ENCODE peak calls at places on chromosome 14, in five cellular contexts. One of them, this sample, is unnamed.
A peak's percentile ranks its signal among the peaks of the same experiment; 100 is the strongest.

GRCh38 chr14:36363704-36364103 is 43.3 kb upstream of the MBIP start:
- DNase-seq in colonic mucosa: no peak
- DNase-seq in mucosa of descending colon: no peak
- DNase-seq in CD8-positive, alpha-beta T cell: no peak
- DNase-seq in CD4-positive, CD25-positive, alpha-beta regulatory T cell: no peak
- DNase-seq in this sample: no peak

GRCh38 chr14:75604979-75605825 is 26.8 kb downstream of the FLVCR2 start:
- DNase-seq in colonic mucosa: no peak
- DNase-seq in mucosa of descending colon: no peak
- DNase-seq in CD8-positive, alpha-beta T cell: no peak
- DNase-seq in CD4-positive, CD25-positive, alpha-beta regulatory T cell: no peak
- DNase-seq in this sample: no peak

GRCh38 chr14:75283162-75283883 is 4.7 kb downstream of the FOS start:
- DNase-seq in colonic mucosa: peak; percentile 74
- DNase-seq in mucosa of descending colon: no peak
- DNase-seq in CD8-positive, alpha-beta T cell: peak; percentile 51
- DNase-seq in CD4-positive, CD25-positive, alpha-beta regulatory T cell: no peak
- DNase-seq in this sample: no peak

GRCh38 chr14:87698496-87698895 is 294.5 kb downstream of the GALC start:
- DNase-seq in colonic mucosa: no peak
- DNase-seq in mucosa of descending colon: no peak
- DNase-seq in CD8-positive, alpha-beta T cell: no peak
- DNase-seq in CD4-positive, CD25-positive, alpha-beta regulatory T cell: no peak
- DNase-seq in this sample: no peak

GRCh38 chr14:61568572-61569011 is 126.7 kb upstream of the HIF1A start:
- DNase-seq in colonic mucosa: peak; percentile 62
- DNase-seq in mucosa of descending colon: peak; percentile 74
- DNase-seq in CD8-positive, alpha-beta T cell: peak; percentile 77
- DNase-seq in CD4-positive, CD25-positive, alpha-beta regulatory T cell: peak; percentile 48
- DNase-seq in this sample: peak; percentile 91

GRCh38 chr14:104970231-104971068 is 7.7 kb downstream of the AHNAK2 start:
- DNase-seq in colonic mucosa: peak; percentile 61
- DNase-seq in mucosa of descending colon: peak; percentile 58
- DNase-seq in CD8-positive, alpha-beta T cell: no peak
- DNase-seq in CD4-positive, CD25-positive, alpha-beta regulatory T cell: no peak
- DNase-seq in this sample: no peak

GRCh38 chr14:61498811-61499210 is 177.4 kb downstream of the PRKCH start:
- DNase-seq in colonic mucosa: no peak
- DNase-seq in mucosa of descending colon: no peak
- DNase-seq in CD8-positive, alpha-beta T cell: no peak
- DNase-seq in CD4-positive, CD25-positive, alpha-beta regulatory T cell: no peak
- DNase-seq in this sample: no peak

GRCh38 chr14:61101803-61102548 is 120.9 kb downstream of the SLC38A6 start:
- DNase-seq in colonic mucosa: no peak
- DNase-seq in mucosa of descending colon: no peak
- DNase-seq in CD8-positive, alpha-beta T cell: no peak
- DNase-seq in CD4-positive, CD25-positive, alpha-beta regulatory T cell: no peak
- DNase-seq in this sample: no peak

GRCh38 chr14:24263848-24264247 is 871 bp upstream of the TGM1 start:
- DNase-seq in colonic mucosa: no peak
- DNase-seq in mucosa of descending colon: peak; percentile 3
- DNase-seq in CD8-positive, alpha-beta T cell: no peak
- DNase-seq in CD4-positive, CD25-positive, alpha-beta regulatory T cell: no peak
- DNase-seq in this sample: no peak

GRCh38 chr14:35932659-35933159 is 106.6 kb downstream of the BRMS1L start:
- DNase-seq in colonic mucosa: no peak
- DNase-seq in mucosa of descending colon: no peak
- DNase-seq in CD8-positive, alpha-beta T cell: peak; percentile 28
- DNase-seq in CD4-positive, CD25-positive, alpha-beta regulatory T cell: peak; percentile 43
- DNase-seq in this sample: peak; percentile 23

GRCh38 chr14:75046275-75046674 is 5.0 kb downstream of the MLH3 start:
- DNase-seq in colonic mucosa: no peak
- DNase-seq in mucosa of descending colon: no peak
- DNase-seq in CD8-positive, alpha-beta T cell: no peak
- DNase-seq in CD4-positive, CD25-positive, alpha-beta regulatory T cell: no peak
- DNase-seq in this sample: no peak

GRCh38 chr14:69151458-69152180 is 1.3 kb downstream of the DCAF5 start:
- DNase-seq in colonic mucosa: peak; percentile 76
- DNase-seq in mucosa of descending colon: peak; percentile 86
- DNase-seq in CD8-positive, alpha-beta T cell: peak; percentile 78
- DNase-seq in CD4-positive, CD25-positive, alpha-beta regulatory T cell: peak; percentile 71
- DNase-seq in this sample: peak; percentile 89

GRCh38 chr14:90726656-90727055 is 89.6 kb downstream of the TTC7B start:
- DNase-seq in colonic mucosa: peak; percentile 80
- DNase-seq in mucosa of descending colon: peak; percentile 81
- DNase-seq in CD8-positive, alpha-beta T cell: no peak
- DNase-seq in CD4-positive, CD25-positive, alpha-beta regulatory T cell: no peak
- DNase-seq in this sample: no peak

GRCh38 chr14:88985654-88986053 is 161.2 kb downstream of the TTC8 start:
- DNase-seq in colonic mucosa: no peak
- DNase-seq in mucosa of descending colon: no peak
- DNase-seq in CD8-positive, alpha-beta T cell: no peak
- DNase-seq in CD4-positive, CD25-positive, alpha-beta regulatory T cell: no peak
- DNase-seq in this sample: no peak

GRCh38 chr14:105737504-105738246 is 211.3 kb downstream of the TMEM121 start:
- DNase-seq in colonic mucosa: no peak
- DNase-seq in mucosa of descending colon: no peak
- DNase-seq in CD8-positive, alpha-beta T cell: no peak
- DNase-seq in CD4-positive, CD25-positive, alpha-beta regulatory T cell: no peak
- DNase-seq in this sample: peak; percentile 55

GRCh38 chr14:61749264-61749663 is 13.0 kb upstream of the SNAPC1 start:
- DNase-seq in colonic mucosa: no peak
- DNase-seq in mucosa of descending colon: no peak
- DNase-seq in CD8-positive, alpha-beta T cell: no peak
- DNase-seq in CD4-positive, CD25-positive, alpha-beta regulatory T cell: no peak
- DNase-seq in this sample: no peak

DNA sequence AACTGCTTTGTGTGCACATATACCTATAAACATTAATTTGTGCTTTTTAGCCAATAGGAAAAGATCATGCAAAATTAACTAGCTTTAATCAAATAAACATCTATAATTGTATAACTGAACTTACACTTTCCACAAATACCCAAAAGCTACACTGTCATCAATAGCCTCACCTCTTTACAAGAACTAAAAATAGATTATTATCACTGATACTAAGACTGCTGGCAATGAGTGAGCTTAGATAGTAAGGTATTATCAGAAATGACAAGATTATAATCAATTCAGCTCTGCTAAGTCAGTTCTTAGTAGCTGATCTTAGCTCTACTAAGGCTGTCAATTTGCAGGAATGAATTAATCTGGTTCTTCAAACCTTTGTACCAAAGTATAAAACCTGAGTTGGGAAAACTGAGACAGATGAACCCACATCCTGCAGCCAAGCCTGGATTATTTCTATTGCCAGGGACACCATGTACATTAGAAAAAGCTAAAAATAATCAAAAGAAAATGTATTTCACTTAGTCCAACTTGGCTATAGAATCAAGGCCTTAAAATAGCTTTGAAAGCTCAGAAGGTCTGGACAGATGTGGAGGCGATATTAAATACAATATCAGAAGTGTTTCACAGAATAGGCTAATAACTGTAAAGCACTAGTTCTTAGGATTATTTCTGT is 5.2 kb downstream of the FKBP3 start:
- DNase-seq in colonic mucosa: no peak
- DNase-seq in mucosa of descending colon: no peak
- DNase-seq in CD8-positive, alpha-beta T cell: no peak
- DNase-seq in CD4-positive, CD25-positive, alpha-beta regulatory T cell: no peak
- DNase-seq in this sample: no peak
- H3K36me3 ChIP-seq in colonic mucosa: no peaks in the 10 kb centered on the region
- H3K36me3 ChIP-seq in mucosa of descending colon: no peaks in the 10 kb centered on the region
- H3K36me3 ChIP-seq in CD8-positive, alpha-beta T cell: no peaks in the 10 kb centered on the region
- H3K36me3 ChIP-seq in CD4-positive, CD25-positive, alpha-beta regulatory T cell: peaks cover 9% of the 10 kb centered on the region
- H3K36me3 ChIP-seq in this sample: peaks cover 4% of the 10 kb centered on the region

GRCh38 chr14:94942601-94943000 is 172.7 kb upstream of the GSC start:
- DNase-seq in colonic mucosa: no peak
- DNase-seq in mucosa of descending colon: no peak
- DNase-seq in CD8-positive, alpha-beta T cell: no peak
- DNase-seq in CD4-positive, CD25-positive, alpha-beta regulatory T cell: no peak
- DNase-seq in this sample: no peak

GRCh38 chr14:94945615-94946014 is 175.7 kb upstream of the GSC start:
- DNase-seq in colonic mucosa: no peak
- DNase-seq in mucosa of descending colon: no peak
- DNase-seq in CD8-positive, alpha-beta T cell: peak; percentile 68
- DNase-seq in CD4-positive, CD25-positive, alpha-beta regulatory T cell: peak; percentile 43
- DNase-seq in this sample: no peak

GRCh38 chr14:94944636-94945258 is 174.8 kb upstream of the GSC start:
- DNase-seq in colonic mucosa: no peak
- DNase-seq in mucosa of descending colon: no peak
- DNase-seq in CD8-positive, alpha-beta T cell: no peak
- DNase-seq in CD4-positive, CD25-positive, alpha-beta regulatory T cell: no peak
- DNase-seq in this sample: no peak

GRCh38 chr14:94941311-94941710 is 171.4 kb upstream of the GSC start:
- DNase-seq in colonic mucosa: no peak
- DNase-seq in mucosa of descending colon: no peak
- DNase-seq in CD8-positive, alpha-beta T cell: no peak
- DNase-seq in CD4-positive, CD25-positive, alpha-beta regulatory T cell: no peak
- DNase-seq in this sample: no peak

DNA sequence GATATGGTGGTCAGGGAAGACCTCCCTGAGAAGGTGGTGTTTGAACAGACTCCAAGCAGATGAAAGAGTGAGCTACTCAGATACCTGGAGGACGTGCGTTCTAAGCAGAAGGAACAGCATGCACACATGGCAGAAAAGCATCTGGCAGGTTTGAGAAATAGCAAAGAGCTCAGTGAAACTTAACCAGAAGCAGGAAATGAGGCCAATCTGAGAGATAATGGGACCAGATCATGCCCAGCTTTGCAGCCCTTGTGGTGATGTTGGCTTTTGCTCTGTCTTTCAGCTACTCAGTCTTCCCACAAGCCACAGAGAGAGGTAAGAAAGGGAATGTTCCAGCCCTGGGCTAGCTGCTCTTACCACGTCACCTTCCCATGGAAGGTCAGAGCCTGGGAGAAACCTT is 176.3 kb upstream of the GSC start:
- DNase-seq in colonic mucosa: no peak
- DNase-seq in mucosa of descending colon: no peak
- DNase-seq in CD8-positive, alpha-beta T cell: peak; percentile 26
- DNase-seq in CD4-positive, CD25-positive, alpha-beta regulatory T cell: peak; percentile 15
- DNase-seq in this sample: no peak
- H3K36me3 ChIP-seq in colonic mucosa: no peaks in the 10 kb centered on the region
- H3K36me3 ChIP-seq in mucosa of descending colon: no peaks in the 10 kb centered on the region
- H3K36me3 ChIP-seq in CD8-positive, alpha-beta T cell: no peaks in the 10 kb centered on the region
- H3K36me3 ChIP-seq in CD4-positive, CD25-positive, alpha-beta regulatory T cell: no peaks in the 10 kb centered on the region
- H3K36me3 ChIP-seq in this sample: no peaks in the 10 kb centered on the region

GRCh38 chr14:100102156-100102785 is 37.0 kb downstream of the EVL start:
- DNase-seq in colonic mucosa: no peak
- DNase-seq in mucosa of descending colon: no peak
- DNase-seq in CD8-positive, alpha-beta T cell: no peak
- DNase-seq in CD4-positive, CD25-positive, alpha-beta regulatory T cell: no peak
- DNase-seq in this sample: no peak
- H3K36me3 ChIP-seq in colonic mucosa: no peaks in the 10 kb centered on the region
- H3K36me3 ChIP-seq in mucosa of descending colon: no peaks in the 10 kb centered on the region
- H3K36me3 ChIP-seq in CD8-positive, alpha-beta T cell: peaks cover 66% of the 10 kb centered on the region
- H3K36me3 ChIP-seq in CD4-positive, CD25-positive, alpha-beta regulatory T cell: peaks cover 91% of the 10 kb centered on the region
- H3K36me3 ChIP-seq in this sample: peaks cover 49% of the 10 kb centered on the region

GRCh38 chr14:103006991-103007520 is 50.3 kb downstream of the CDC42BPB start:
- DNase-seq in colonic mucosa: no peak
- DNase-seq in mucosa of descending colon: no peak
- DNase-seq in CD8-positive, alpha-beta T cell: no peak
- DNase-seq in CD4-positive, CD25-positive, alpha-beta regulatory T cell: no peak
- DNase-seq in this sample: no peak

GRCh38 chr14:103007555-103007954 is 49.8 kb downstream of the CDC42BPB start:
- DNase-seq in colonic mucosa: no peak
- DNase-seq in mucosa of descending colon: no peak
- DNase-seq in CD8-positive, alpha-beta T cell: no peak
- DNase-seq in CD4-positive, CD25-positive, alpha-beta regulatory T cell: no peak
- DNase-seq in this sample: no peak

GRCh38 chr14:103008768-103009342 is 48.5 kb downstream of the CDC42BPB start:
- DNase-seq in colonic mucosa: no peak
- DNase-seq in mucosa of descending colon: no peak
- DNase-seq in CD8-positive, alpha-beta T cell: no peak
- DNase-seq in CD4-positive, CD25-positive, alpha-beta regulatory T cell: no peak
- DNase-seq in this sample: no peak

GRCh38 chr14:103006106-103006505 is 51.2 kb downstream of the CDC42BPB start:
- DNase-seq in colonic mucosa: no peak
- DNase-seq in mucosa of descending colon: no peak
- DNase-seq in CD8-positive, alpha-beta T cell: no peak
- DNase-seq in CD4-positive, CD25-positive, alpha-beta regulatory T cell: no peak
- DNase-seq in this sample: no peak

GRCh38 chr14:103008126-103008525 is 49.2 kb downstream of the CDC42BPB start:
- DNase-seq in colonic mucosa: no peak
- DNase-seq in mucosa of descending colon: no peak
- DNase-seq in CD8-positive, alpha-beta T cell: no peak
- DNase-seq in CD4-positive, CD25-positive, alpha-beta regulatory T cell: no peak
- DNase-seq in this sample: no peak
- H3K36me3 ChIP-seq in colonic mucosa: no peaks in the 10 kb centered on the region
- H3K36me3 ChIP-seq in mucosa of descending colon: no peaks in the 10 kb centered on the region
- H3K36me3 ChIP-seq in CD8-positive, alpha-beta T cell: no peaks in the 10 kb centered on the region
- H3K36me3 ChIP-seq in CD4-positive, CD25-positive, alpha-beta regulatory T cell: no peaks in the 10 kb centered on the region
- H3K36me3 ChIP-seq in this sample: no peaks in the 10 kb centered on the region

DNA sequence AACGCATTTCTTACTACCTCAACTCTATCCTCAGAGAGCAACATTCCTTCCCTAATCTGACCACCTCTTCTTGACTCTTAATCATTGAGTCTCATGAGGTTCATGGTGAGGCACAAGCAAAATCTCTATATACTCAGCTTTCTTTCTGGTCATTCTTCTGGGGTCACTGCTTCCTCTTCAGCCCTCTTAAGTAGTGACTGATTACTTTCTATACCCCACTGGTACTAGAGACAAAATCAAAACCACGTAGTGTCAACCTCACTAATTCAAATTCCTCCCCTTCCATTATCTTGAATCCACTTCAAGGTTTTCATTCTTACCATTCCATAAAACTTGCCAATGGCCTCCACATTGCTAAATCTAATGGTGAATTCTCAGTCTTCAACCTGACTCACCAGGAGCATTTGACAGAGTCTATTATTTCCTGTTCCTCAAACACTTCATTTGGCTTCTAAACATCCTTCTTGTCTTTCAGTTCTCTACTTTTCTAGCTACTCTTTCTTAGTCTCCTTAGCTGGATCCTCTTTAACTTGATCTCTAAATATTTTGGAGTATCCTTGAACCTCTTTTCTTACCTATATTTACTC is 6.8 kb downstream of the WDHD1 start:
- DNase-seq in colonic mucosa: no peak
- DNase-seq in mucosa of descending colon: no peak
- DNase-seq in CD8-positive, alpha-beta T cell: no peak
- DNase-seq in CD4-positive, CD25-positive, alpha-beta regulatory T cell: no peak
- DNase-seq in this sample: no peak
- H3K36me3 ChIP-seq in colonic mucosa: no peaks in the 10 kb centered on the region
- H3K36me3 ChIP-seq in mucosa of descending colon: no peaks in the 10 kb centered on the region
- H3K36me3 ChIP-seq in CD8-positive, alpha-beta T cell: no peaks in the 10 kb centered on the region
- H3K36me3 ChIP-seq in CD4-positive, CD25-positive, alpha-beta regulatory T cell: no peaks in the 10 kb centered on the region
- H3K36me3 ChIP-seq in this sample: peaks cover 1% of the 10 kb centered on the region

GRCh38 chr14:72946491-72946890 is 20.2 kb downstream of the DCAF4 start:
- DNase-seq in colonic mucosa: no peak
- DNase-seq in mucosa of descending colon: no peak
- DNase-seq in CD8-positive, alpha-beta T cell: no peak
- DNase-seq in CD4-positive, CD25-positive, alpha-beta regulatory T cell: no peak
- DNase-seq in this sample: no peak
- H3K36me3 ChIP-seq in colonic mucosa: no peaks in the 10 kb centered on the region
- H3K36me3 ChIP-seq in mucosa of descending colon: no peaks in the 10 kb centered on the region
- H3K36me3 ChIP-seq in CD8-positive, alpha-beta T cell: peaks cover 14% of the 10 kb centered on the region
- H3K36me3 ChIP-seq in CD4-positive, CD25-positive, alpha-beta regulatory T cell: peaks cover 44% of the 10 kb centered on the region
- H3K36me3 ChIP-seq in this sample: peaks cover 19% of the 10 kb centered on the region